ENCODE peak calls at places on chromosomes 12 and 14, in six cellular contexts. Z is dorsolateral prefrontal cortex, W is uterus, U is H9, X is suprapubic skin, B is K562. K is an unnamed sample.

GRCh38 chr12:573226-573625 is 90.0 kb downstream of the NINJ2 start:
- DNase-seq in B (no peak), W (no peak), X (peak; percentile 24), U (no peak), Z (no peak), K (no peak)

GRCh38 chr12:77115471-77115870 is 50.1 kb upstream of the E2F7 start:
- DNase-seq in B (no peak), Z (no peak), X (no peak), U (no peak), W (no peak), K (no peak)

GRCh38 chr12:46124848-46125619 is 134.7 kb upstream of the SCAF11 start:
- DNase-seq in W (peak; percentile 35), U (peak; percentile 64), B (peak; percentile 62), Z (peak; percentile 20), X (no peak), K (peak; percentile 91)

GRCh38 chr12:112008918-112009317 is 4.0 kb downstream of the TMEM116 start:
- DNase-seq in W (no peak), X (no peak), B (no peak), Z (no peak), U (no peak), K (no peak)

GRCh38 chr14:39174560-39175444 is at the start of gene PNN:
- DNase-seq in U (peak; percentile 99), B (peak; percentile 93), W (peak; percentile 97), X (peak; percentile 99), Z (peak; percentile 97), K (peak; percentile 99)

GRCh38 chr12:30996255-30996654 is 69.7 kb downstream of the TSPAN11 start:
- DNase-seq in X (no peak), U (no peak), Z (no peak), B (no peak), W (no peak), K (peak; percentile 75)

GRCh38 chr12:62600038-62600437 is 133.4 kb downstream of the MON2 start:
- DNase-seq in Z (no peak), X (no peak), U (no peak), W (no peak), B (no peak), K (peak; percentile 39)

GRCh38 chr14:35369701-35370191 is 34.8 kb downstream of the NFKBIA start:
- DNase-seq in Z (no peak), W (no peak), B (no peak), U (no peak), X (no peak), K (no peak)

GRCh38 chr12:230925-231671 is 17.1 kb upstream of the SLC6A12 start:
- DNase-seq in U (peak; percentile 30), X (peak; percentile 52), Z (peak; percentile 59), B (no peak), W (peak; percentile 8), K (no peak)

GRCh38 chr14:59360923-59361794 is 104.0 kb downstream of the GPR135 start:
- DNase-seq in B (peak; percentile 68), Z (peak; percentile 73), X (no peak), W (peak; percentile 61), U (no peak), K (peak; percentile 54)

GRCh38 chr12:81296556-81297305 is 218.9 kb downstream of the ACSS3 start:
- DNase-seq in Z (no peak), B (no peak), X (no peak), U (no peak), W (no peak), K (no peak)

GRCh38 chr14:74401504-74402241 is 24.3 kb downstream of the SYNDIG1L start:
- DNase-seq in U (peak; percentile 85), X (peak; percentile 71), B (peak; percentile 14), Z (no peak), W (no peak), K (peak; percentile 15)

GRCh38 chr12:128705140-128705539 is 118.6 kb downstream of the SLC15A4 start:
- DNase-seq in B (no peak), W (no peak), Z (no peak), X (no peak), U (no peak), K (no peak)

GRCh38 chr12:112686373-112686772 is 105.2 kb upstream of the RPH3A start:
- DNase-seq in B (no peak), U (no peak), X (no peak), Z (peak; percentile 33), W (no peak), K (peak; percentile 7)

GRCh38 chr12:11576104-11576503 is 73.4 kb upstream of the ETV6 start:
- DNase-seq in X (no peak), B (no peak), W (no peak), U (no peak), Z (no peak), K (no peak)

GRCh38 chr14:69880851-69881250 is 1.6 kb downstream of the SMOC1 start:
- DNase-seq in U (no peak), Z (no peak), B (no peak), X (no peak), W (no peak), K (no peak)

GRCh38 chr14:69879175-69880047 is at the start of gene SMOC1:
- DNase-seq in Z (peak; percentile 70), U (peak; percentile 87), B (peak; percentile 16), X (no peak), W (peak; percentile 26), K (no peak)

GRCh38 chr14:69880051-69880487 is 853 bp downstream of the SMOC1 start:
- DNase-seq in B (no peak), Z (no peak), W (no peak), X (no peak), U (no peak), K (no peak)

GRCh38 chr14:69882915-69883314 is 3.7 kb downstream of the SMOC1 start:
- DNase-seq in Z (no peak), W (no peak), X (no peak), U (no peak), B (no peak), K (no peak)

DNA sequence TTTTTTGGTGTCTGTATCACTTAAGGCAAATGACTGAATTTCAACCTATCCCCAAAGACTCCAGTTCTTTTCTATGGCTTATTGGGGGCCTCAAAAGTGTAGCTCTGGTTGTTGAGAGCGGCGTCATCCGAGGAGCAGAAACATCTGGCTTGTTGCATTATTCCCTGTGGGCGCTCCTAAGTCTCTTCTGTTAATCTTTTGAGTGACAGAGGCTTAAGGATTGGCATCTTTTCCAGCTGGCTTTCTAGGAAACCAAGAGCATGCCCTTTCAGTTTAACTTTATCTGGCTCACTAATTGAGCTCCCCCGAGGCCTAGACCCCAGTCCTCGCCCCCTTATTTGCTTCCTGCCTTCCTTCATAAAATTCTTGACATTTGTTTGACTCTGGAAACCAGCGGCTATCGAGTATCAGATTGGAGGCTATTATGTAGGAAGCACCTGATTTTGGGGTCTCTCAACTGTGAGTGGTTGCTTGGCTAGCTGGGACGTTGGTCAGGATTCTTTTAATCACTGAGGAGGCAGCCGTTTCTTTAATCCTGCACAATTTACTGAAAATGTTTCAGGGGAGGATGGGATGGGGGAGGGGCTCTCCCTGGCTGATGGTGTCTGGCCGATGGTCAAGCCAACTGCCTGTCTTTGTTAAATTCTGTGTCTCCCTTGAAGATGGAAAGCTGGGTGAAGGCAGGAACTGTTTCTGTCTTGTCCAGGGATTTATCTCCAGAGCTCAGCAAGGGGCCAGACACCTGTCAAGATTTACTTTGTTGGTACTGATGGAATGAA is 3.1 kb downstream of the SMOC1 start:
- DNase-seq in U (no peak), B (no peak), X (no peak), W (no peak), Z (no peak), K (no peak)
- H3K27me3 ChIP-seq in U (peaks cover 9% of the 10 kb centered on the region), B (no peaks in the 10 kb centered on the region), X (peaks cover 49% of the 10 kb centered on the region), W (no peaks in the 10 kb centered on the region), Z (no peaks in the 10 kb centered on the region), K (no peaks in the 10 kb centered on the region)

GRCh38 chr14:105197274-105197673 is 16.2 kb upstream of the NUDT14 start:
- DNase-seq in U (no peak), W (no peak), B (no peak), X (no peak), Z (no peak), K (peak; percentile 74)
- H3K27me3 ChIP-seq in U (no peaks in the 10 kb centered on the region), W (peaks cover 25% of the 10 kb centered on the region), B (no peaks in the 10 kb centered on the region), X (peaks cover 71% of the 10 kb centered on the region), Z (no peaks in the 10 kb centered on the region), K (peaks cover 59% of the 10 kb centered on the region)

GRCh38 chr14:104867371-104868059 is 2.4 kb downstream of the CEP170B start:
- DNase-seq in B (no peak), Z (no peak), X (no peak), W (no peak), U (no peak), K (no peak)

GRCh38 chr14:104868060-104868740 is 3.1 kb downstream of the CEP170B start:
- DNase-seq in B (no peak), W (peak; percentile 13), U (no peak), X (no peak), Z (no peak), K (no peak)

GRCh38 chr14:104865069-104865630 is at the start of gene CEP170B:
- DNase-seq in B (peak; percentile 85), Z (peak; percentile 60), U (peak; percentile 62), X (no peak), W (no peak), K (peak; percentile 85)

GRCh38 chr14:104865631-104866441 is 768 bp downstream of the CEP170B start:
- DNase-seq in B (peak; percentile 73), W (peak; percentile 73), U (peak; percentile 64), Z (peak; percentile 56), X (no peak), K (peak; percentile 82)

GRCh38 chr14:104866451-104867370 is 1.6 kb downstream of the CEP170B start:
- DNase-seq in B (no peak), U (no peak), Z (no peak), X (no peak), W (no peak), K (no peak)
- H3K27me3 ChIP-seq in B (no peaks in the 10 kb centered on the region), U (no peaks in the 10 kb centered on the region), Z (no peaks in the 10 kb centered on the region), X (no peaks in the 10 kb centered on the region), W (no peaks in the 10 kb centered on the region), K (no peaks in the 10 kb centered on the region)

DNA sequence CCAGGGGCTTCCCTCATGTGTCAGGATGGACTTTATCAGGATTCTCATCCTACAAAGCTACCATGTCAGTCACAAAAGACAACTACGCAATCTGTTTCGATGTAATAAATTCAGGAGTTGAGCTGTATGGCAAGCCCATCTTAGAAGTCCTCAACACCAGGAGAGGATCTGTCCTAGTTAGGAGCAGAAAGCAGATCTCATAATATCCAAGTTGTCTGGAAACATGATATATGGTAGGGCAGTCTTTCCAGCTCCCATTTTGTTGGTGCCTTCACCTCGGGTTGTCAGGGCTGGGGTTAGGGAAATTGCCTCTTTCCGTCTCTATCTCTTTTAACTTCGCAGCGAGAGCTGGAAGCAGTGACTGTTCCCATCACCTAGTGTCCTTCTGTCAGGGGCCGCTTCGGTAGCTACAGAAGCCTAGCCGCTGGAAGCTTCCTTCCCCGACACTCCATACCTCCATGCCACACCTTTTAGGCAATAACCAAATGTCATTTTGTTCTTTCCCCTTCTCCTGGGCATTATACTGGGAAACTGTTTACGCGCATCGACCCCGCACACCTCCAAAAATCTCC is 1.4 kb downstream of the NIN start:
- DNase-seq in X (no peak), U (peak; percentile 35), Z (peak; percentile 35), W (no peak), B (no peak), K (no peak)
- H3K27me3 ChIP-seq in X (no peaks in the 10 kb centered on the region), U (peaks cover 34% of the 10 kb centered on the region), Z (no peaks in the 10 kb centered on the region), W (no peaks in the 10 kb centered on the region), B (peaks cover 7% of the 10 kb centered on the region), K (no peaks in the 10 kb centered on the region)

K was measured in adipocyte.